ENCODE peak calls at places on chromosome 11, in eight cellular contexts. S is CD4-positive, alpha-beta memory T cell; A is cardiac fibroblast; N is CD4-positive, CD25-positive, alpha-beta regulatory T cell; Z is mesenchymal stem cell; T is WERI-Rb-1; M is AG04450; P is D721Med. R is an unnamed sample.

GRCh38 chr11:842370-843002 is at the start of the genes POLR2L and TSPAN4:
- DNase-seq in S (peak), A (peak), N (peak), Z (peak), T (peak), M (peak), P (peak), R (peak)

GRCh38 chr11:16028406-16028805 is 327.9 kb downstream of the SOX6 start:
- DNase-seq in S (no peak), A (peak), N (no peak), Z (peak), T (no peak), M (no peak), P (no peak), R (no peak)

GRCh38 chr11:1959786-1960185 is 12.7 kb downstream of the MRPL23 start:
- DNase-seq in S (no peak), A (no peak), N (no peak), Z (no peak), T (no peak), M (no peak), P (no peak), R (no peak)

GRCh38 chr11:99327527-99327926 is 306.8 kb downstream of the CNTN5 start:
- DNase-seq in S (no peak), A (no peak), N (no peak), Z (no peak), T (no peak), M (no peak), P (no peak), R (no peak)

GRCh38 chr11:11169715-11170351 is 183.2 kb downstream of the CSNK2A3 start:
- DNase-seq in S (no peak), A (no peak), N (no peak), Z (no peak), T (no peak), M (no peak), P (no peak), R (no peak)

GRCh38 chr11:117199061-117199915 is at the start of gene TAGLN:
- DNase-seq in S (no peak), A (peak), N (no peak), Z (peak), T (no peak), M (peak), P (no peak), R (no peak)

GRCh38 chr11:3831378-3832239 is 9.2 kb downstream of the RHOG start:
- DNase-seq in S (no peak), A (no peak), N (no peak), Z (no peak), T (no peak), M (no peak), P (no peak), R (no peak)

GRCh38 chr11:134207538-134208239 is 16.1 kb downstream of the NCAPD3 start:
- DNase-seq in S (peak), A (peak), N (peak), Z (peak), T (peak), M (no peak), P (no peak), R (no peak)

GRCh38 chr11:32785262-32785661 is 9.2 kb downstream of the CCDC73 start:
- DNase-seq in S (no peak), A (no peak), N (no peak), Z (no peak), T (no peak), M (no peak), P (no peak), R (no peak)

GRCh38 chr11:37500425-37500824 is 902.4 kb upstream of the RAG2 start:
- DNase-seq in S (no peak), A (no peak), N (no peak), Z (no peak), T (no peak), M (no peak), P (no peak), R (no peak)

R was measured in occipital lobe.